ENCODE peak calls at places on chromosomes 2 and 18, in ten cellular contexts. H, U, T, D, P, G, Y, L, N and X are unnamed samples.

GRCh38 chr2:162462911-162463310 is 119.0 kb downstream of the GCA start:
- DNase-seq in H (no peak), U (no peak), T (no peak), D (no peak), P (no peak), G (no peak), Y (no peak), L (no peak), N (no peak), X (no peak)

GRCh38 chr2:198273670-198274069 is 469.3 kb downstream of the PLCL1 start:
- DNase-seq in H (no peak), U (no peak), T (no peak), D (no peak), P (no peak), G (no peak), Y (no peak), L (no peak), N (no peak), X (no peak)

GRCh38 chr2:234500394-234501006 is 3.6 kb upstream of the ARL4C start:
- DNase-seq in H (peak; percentile 72), U (peak; percentile 53), T (peak; percentile 80), D (peak; percentile 43), P (peak; percentile 61), G (peak; percentile 83), Y (peak; percentile 27), L (peak; percentile 66), N (peak; percentile 50), X (peak; percentile 54)

GRCh38 chr2:68031546-68032160 is 31.2 kb downstream of the C1D start:
- DNase-seq in H (peak; percentile 51), U (peak; percentile 65), T (peak; percentile 63), D (no peak), P (no peak), G (peak; percentile 57), Y (no peak), L (no peak), N (no peak), X (no peak)

GRCh38 chr18:74389161-74389927 is 67.8 kb downstream of the DIPK1C start:
- DNase-seq in H (no peak), U (no peak), T (no peak), D (no peak), P (no peak), G (no peak), Y (no peak), L (no peak), N (no peak), X (no peak)

GRCh38 chr18:12637393-12637792 is 20.5 kb downstream of the SPIRE1 start:
- DNase-seq in H (peak; percentile 40), U (no peak), T (no peak), D (no peak), P (no peak), G (peak; percentile 9), Y (no peak), L (no peak), N (no peak), X (no peak)

GRCh38 chr2:96118698-96119388 is 2.5 kb upstream of the ADRA2B start:
- DNase-seq in H (no peak), U (no peak), T (no peak), D (no peak), P (no peak), G (no peak), Y (no peak), L (no peak), N (no peak), X (no peak)

GRCh38 chr2:240800241-240800640 is 19.8 kb downstream of the KIF1A start:
- DNase-seq in H (no peak), U (peak; percentile 47), T (no peak), D (peak; percentile 20), P (no peak), G (no peak), Y (no peak), L (no peak), N (no peak), X (no peak)

GRCh38 chr18:58793361-58793760 is 71.3 kb upstream of the ZNF532 start:
- DNase-seq in H (peak; percentile 53), U (no peak), T (no peak), D (no peak), P (no peak), G (peak; percentile 71), Y (no peak), L (no peak), N (no peak), X (no peak)

GRCh38 chr2:226655871-226656270 is 143.7 kb downstream of the IRS1 start:
- DNase-seq in H (no peak), U (no peak), T (no peak), D (peak; percentile 37), P (no peak), G (peak; percentile 25), Y (no peak), L (no peak), N (no peak), X (no peak)

GRCh38 chr2:183089192-183089851 is 10.8 kb downstream of the DUSP19 start:
- DNase-seq in H (no peak), U (no peak), T (no peak), D (no peak), P (no peak), G (no peak), Y (no peak), L (no peak), N (no peak), X (no peak)

GRCh38 chr2:183091318-183091953 is 12.9 kb downstream of the DUSP19 start:
- DNase-seq in H (no peak), U (no peak), T (no peak), D (no peak), P (no peak), G (no peak), Y (no peak), L (no peak), N (no peak), X (no peak)

GRCh38 chr2:183088061-183088460 is 9.5 kb downstream of the DUSP19 start:
- DNase-seq in H (no peak), U (no peak), T (no peak), D (no peak), P (no peak), G (no peak), Y (no peak), L (no peak), N (no peak), X (no peak)

GRCh38 chr2:183091954-183092345 is 13.4 kb downstream of the DUSP19 start:
- DNase-seq in H (no peak), U (no peak), T (no peak), D (no peak), P (no peak), G (no peak), Y (no peak), L (no peak), N (no peak), X (no peak)

GRCh38 chr2:183093857-183094657 is 15.5 kb downstream of the DUSP19 start:
- DNase-seq in H (no peak), U (no peak), T (no peak), D (no peak), P (no peak), G (no peak), Y (no peak), L (no peak), N (no peak), X (no peak)
- TF ChIP-seq CTCF in H (no peak), U (no peak), T (peak; percentile 11), D (no peak), P (no peak), G (peak; percentile 25), Y (peak; percentile 14), L (no peak), N (no peak), X (no peak)

GRCh38 chr18:43139288-43139946 is 23.9 kb upstream of the RIT2 start:
- DNase-seq in H (no peak), U (no peak), T (no peak), D (no peak), P (no peak), G (no peak), Y (peak; percentile 9), L (no peak), N (no peak), X (no peak)
- H3K27ac ChIP-seq in H (no peak overlapping the region), U (no peak overlapping the region), T (no peak overlapping the region), D (no peak overlapping the region), P (no peak overlapping the region), G (no peak overlapping the region), Y (no peak overlapping the region), L (no peak overlapping the region), N (no peak overlapping the region), X (no peak overlapping the region)

DNA sequence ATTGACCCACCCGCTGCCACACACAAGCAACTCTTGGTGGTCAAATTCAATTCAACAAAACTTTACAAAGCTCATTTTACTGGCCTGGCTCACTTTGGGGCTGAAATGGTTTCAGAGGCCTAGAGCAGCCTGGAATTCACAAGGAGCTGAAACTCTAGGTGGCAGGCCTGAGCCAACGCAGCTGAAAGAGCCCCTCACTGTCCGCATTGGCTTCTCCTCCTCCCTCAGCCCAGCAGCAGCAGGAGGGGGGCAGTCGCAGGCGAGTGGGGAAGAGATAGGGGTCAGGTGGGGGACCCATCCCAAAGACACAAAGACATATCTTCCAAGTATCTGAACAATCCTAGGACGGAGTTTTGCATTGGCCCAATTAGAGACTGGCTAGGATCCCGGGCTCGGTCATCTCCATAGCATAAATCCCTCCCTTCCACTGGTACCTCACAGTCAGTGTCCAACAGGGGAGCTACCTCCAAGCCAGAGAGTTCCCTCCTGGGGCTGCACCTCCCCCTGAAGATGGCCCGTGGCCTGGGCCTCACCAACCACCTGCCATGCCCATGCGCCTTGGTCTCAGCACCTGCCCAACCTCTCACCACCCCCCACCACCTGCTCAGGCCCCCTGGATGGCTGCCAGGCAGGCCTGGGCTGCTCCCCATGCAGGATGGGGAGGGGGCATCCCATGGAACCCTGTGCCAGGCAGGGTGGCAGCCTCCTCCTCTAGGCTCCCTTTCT is 113.4 kb downstream of the ZBTB7C start:
- DNase-seq in H (no peak), U (peak; percentile 73), T (peak; percentile 25), D (no peak), P (peak; percentile 32), G (no peak), Y (no peak), L (no peak), N (no peak), X (no peak)
- TF ChIP-seq CTCF in H (peak; percentile 74), U (peak; percentile 58), T (peak; percentile 40), D (no peak), P (no peak), G (peak; percentile 6), Y (peak; percentile 10), L (no peak), N (no peak), X (no peak)

GRCh38 chr2:3493610-3493997 is 25.7 kb downstream of the ADI1 start:
- DNase-seq in H (peak; percentile 78), U (peak; percentile 57), T (peak; percentile 54), D (no peak), P (peak; percentile 87), G (peak; percentile 20), Y (no peak), L (no peak), N (peak; percentile 38), X (no peak)

GRCh38 chr2:3491716-3492474 is 27.4 kb downstream of the ADI1 start:
- DNase-seq in H (no peak), U (no peak), T (no peak), D (no peak), P (no peak), G (no peak), Y (no peak), L (no peak), N (no peak), X (no peak)

GRCh38 chr2:3494984-3495666 is 24.2 kb downstream of the ADI1 start:
- DNase-seq in H (no peak), U (no peak), T (no peak), D (no peak), P (no peak), G (no peak), Y (no peak), L (no peak), N (no peak), X (no peak)

GRCh38 chr2:3491306-3491705 is 28.0 kb downstream of the ADI1 start:
- DNase-seq in H (no peak), U (no peak), T (no peak), D (no peak), P (no peak), G (no peak), Y (no peak), L (no peak), N (no peak), X (no peak)

GRCh38 chr2:3492951-3493609 is 26.3 kb downstream of the ADI1 start:
- DNase-seq in H (peak; percentile 97), U (no peak), T (no peak), D (peak; percentile 62), P (peak; percentile 37), G (no peak), Y (no peak), L (no peak), N (no peak), X (no peak)
- H3K27ac ChIP-seq in H (peak overlapping the region; percentile 83), U (no peak overlapping the region), T (no peak overlapping the region), D (peak overlapping the region; percentile 76), P (peak overlapping the region; percentile 45), G (no peak overlapping the region), Y (no peak overlapping the region), L (peak overlapping the region; percentile 25), N (no peak overlapping the region), X (no peak overlapping the region)